ENCODE peak calls at places on chromosomes 2 and 18, in four cellular contexts. S is HCEC 1CT, E is hepatocyte, A is GM10248. O is an unnamed sample.

GRCh38 chr18:21763846-21764646 is 23.5 kb downstream of the MIB1 start:
- DNase-seq in A (no peak), E (no peak), S (no peak), O (no peak)

GRCh38 chr2:231174211-231174651 is 24.2 kb upstream of the ARMC9 start:
- DNase-seq in E (no peak), S (no peak), A (no peak), O (no peak)

GRCh38 chr2:192151848-192152247 is 42.9 kb downstream of the TMEFF2 start:
- DNase-seq in S (peak), A (no peak), E (no peak), O (peak)

GRCh38 chr2:128416366-128416765 is 97.7 kb upstream of the HS6ST1 start:
- DNase-seq in E (no peak), A (no peak), S (no peak), O (no peak)

GRCh38 chr18:62331581-62332436 is 6.7 kb downstream of the TNFRSF11A start:
- DNase-seq in S (no peak), E (no peak), A (no peak), O (no peak)

GRCh38 chr2:42342061-42342794 is 18.8 kb downstream of the COX7A2L start:
- DNase-seq in A (no peak), E (peak), S (peak), O (peak)

GRCh38 chr2:113057127-113057526 is 1.9 kb upstream of the IL36RN start:
- DNase-seq in A (no peak), S (no peak), E (peak), O (no peak)

GRCh38 chr2:206482123-206482522 is 38.8 kb downstream of the ADAM23 start:
- DNase-seq in A (no peak), E (no peak), S (no peak), O (peak)

GRCh38 chr2:221791840-221792239 is 219.7 kb upstream of the EPHA4 start:
- DNase-seq in A (no peak), S (peak), E (no peak), O (peak)

GRCh38 chr2:112140413-112140802 is 2.2 kb downstream of the FBLN7 start:
- DNase-seq in A (no peak), E (no peak), S (no peak), O (no peak)

GRCh38 chr2:190380962-190381412 is 27.2 kb upstream of the MFSD6 start:
- DNase-seq in S (no peak), E (no peak), A (no peak), O (no peak)

GRCh38 chr2:205655775-205656425 is 26.4 kb upstream of the NRP2 start:
- DNase-seq in S (no peak), A (no peak), E (no peak), O (no peak)

GRCh38 chr18:62982600-62983251 is 267.4 kb downstream of the PHLPP1 start:
- DNase-seq in A (peak), S (peak), E (peak), O (peak)

GRCh38 chr2:18119883-18120282 is 241.4 kb downstream of the KCNS3 start:
- DNase-seq in E (no peak), A (no peak), S (peak), O (peak)

GRCh38 chr2:229378386-229378785 is 107.3 kb upstream of the PID1 start:
- DNase-seq in A (no peak), E (no peak), S (no peak), O (no peak)

GRCh38 chr2:11628675-11629074 is 41.3 kb downstream of the NTSR2 start:
- DNase-seq in A (no peak), S (no peak), E (no peak), O (no peak)

GRCh38 chr18:3594760-3595241 is 144.8 kb downstream of the TGIF1 start:
- DNase-seq in E (peak), A (no peak), S (peak), O (no peak)

GRCh38 chr2:53515435-53516332 is 251.9 kb upstream of the CHAC2 start:
- DNase-seq in S (peak), A (no peak), E (no peak), O (peak)

GRCh38 chr18:80034852-80035406 is 695 bp downstream of the RBFA start:
- DNase-seq in E (no peak), S (peak), A (no peak), O (peak)

GRCh38 chr18:70411886-70412443 is 123.1 kb downstream of the SOCS6 start:
- DNase-seq in A (no peak), E (no peak), S (no peak), O (no peak)

GRCh38 chr2:169997140-169997887 is 170.1 kb downstream of the UBR3 start:
- DNase-seq in E (no peak), S (no peak), A (no peak), O (no peak)

GRCh38 chr2:171342014-171342413 is 91.8 kb downstream of the METTL8 start:
- DNase-seq in S (no peak), E (no peak), A (no peak), O (no peak)

GRCh38 chr2:222290691-222291484 is 7.9 kb downstream of the PAX3 start:
- DNase-seq in S (no peak), E (no peak), A (no peak), O (peak)

GRCh38 chr2:234308073-234308813 is 188.6 kb downstream of the ARL4C start:
- DNase-seq in E (no peak), S (no peak), A (no peak), O (no peak)

GRCh38 chr18:79483971-79484491 is 88.3 kb downstream of the NFATC1 start:
- DNase-seq in A (no peak), S (no peak), E (no peak), O (no peak)

GRCh38 chr18:46485675-46486200 is 171.3 kb downstream of the LOXHD1 start:
- DNase-seq in A (no peak), S (no peak), E (no peak), O (peak)

GRCh38 chr2:75180476-75180875 is 18.8 kb downstream of the TACR1 start:
- DNase-seq in S (no peak), A (no peak), E (no peak), O (no peak)

GRCh38 chr18:75489493-75490190 is 62.1 kb upstream of the SMIM21 start:
- DNase-seq in A (no peak), S (peak), E (peak), O (peak)

O was measured in fibroblast of mammary gland.